ENCODE peak calls at places on chromosome 16, in seven cellular contexts. I, Z, K, S, B, Y and F are unnamed samples.

GRCh38 chr16:10493276-10493675 is 87.1 kb downstream of the EMP2 start:
- DNase-seq in B (no peak), I (no peak), S (no peak), K (no peak), Z (no peak), Y (no peak), F (no peak)

GRCh38 chr16:81693467-81694303 is 85.4 kb upstream of the PLCG2 start:
- DNase-seq in I (no peak), B (no peak), Z (no peak), S (no peak), K (no peak), Y (no peak), F (no peak)

GRCh38 chr16:10181196-10182162 is 749 bp downstream of the GRIN2A start:
- DNase-seq in Y (no peak), I (peak), Z (peak), B (peak), S (peak), K (peak), F (peak)

GRCh38 chr16:51542856-51543510 is 391.9 kb upstream of the SALL1 start:
- DNase-seq in B (no peak), S (no peak), Z (no peak), K (no peak), Y (no peak), I (no peak), F (no peak)

GRCh38 chr16:72384651-72385050 is 212.7 kb upstream of the PMFBP1 start:
- DNase-seq in B (no peak), S (no peak), Y (no peak), Z (no peak), I (no peak), K (no peak), F (no peak)

GRCh38 chr16:16150878-16151152 is 72.5 kb downstream of the ABCC6 start:
- DNase-seq in K (no peak), Z (no peak), B (no peak), I (no peak), Y (no peak), S (no peak), F (no peak)

GRCh38 chr16:65641693-65642289 is 519.9 kb upstream of the CDH11 start:
- DNase-seq in Y (no peak), Z (no peak), B (no peak), K (no peak), S (no peak), I (no peak), F (no peak)

GRCh38 chr16:35751191-35751941 is 2292.0 kb downstream of the TP53TG3F start:
- DNase-seq in K (no peak), Y (no peak), Z (no peak), B (no peak), S (no peak), I (no peak), F (no peak)

GRCh38 chr16:49487746-49488145 is 114.1 kb downstream of the C16orf78 start:
- DNase-seq in K (no peak), S (no peak), I (no peak), Z (no peak), Y (no peak), B (no peak), F (no peak)

GRCh38 chr16:1871974-1872635 is at the start of gene MEIOB:
- DNase-seq in K (peak), Y (no peak), S (peak), B (peak), Z (peak), I (no peak), F (no peak)

GRCh38 chr16:85303354-85303883 is 191.1 kb upstream of the CIBAR2 start:
- DNase-seq in Y (peak), B (peak), K (peak), Z (peak), S (peak), I (no peak), F (no peak)

GRCh38 chr16:81582655-81583441 is 138.2 kb downstream of the CMIP start:
- DNase-seq in Y (no peak), B (no peak), K (no peak), I (peak), Z (no peak), S (no peak), F (peak)

GRCh38 chr16:68596266-68596665 is 48.8 kb upstream of the CDH3 start:
- DNase-seq in K (no peak), Y (no peak), I (no peak), S (no peak), Z (no peak), B (no peak), F (no peak)

GRCh38 chr16:12695454-12695853 is 108.2 kb downstream of the CPPED1 start:
- DNase-seq in Y (no peak), B (no peak), I (no peak), S (no peak), Z (no peak), K (no peak), F (no peak)

GRCh38 chr16:90008708-90009145 is 10.5 kb downstream of the DBNDD1 start:
- DNase-seq in S (no peak), K (peak), I (no peak), B (no peak), Y (peak), Z (no peak), F (no peak)

GRCh38 chr16:57264950-57265371 is 19.5 kb downstream of the PLLP start:
- DNase-seq in I (no peak), B (no peak), Z (no peak), S (no peak), K (no peak), Y (no peak), F (no peak)